ENCODE peak calls at places on chromosomes 12 and 14, in four cellular contexts. U is AG10803; X is naive thymus-derived CD4-positive, alpha-beta T cell; A is kidney epithelial cell. W is an unnamed sample.

GRCh38 chr14:98711453-98711852 is 560.5 kb downstream of the BCL11B start:
- DNase-seq in A (no peak), X (peak; percentile 20), U (no peak), W (no peak)

GRCh38 chr14:70888681-70889175 is 18.5 kb upstream of the PCNX1 start:
- DNase-seq in X (peak; percentile 33), U (peak; percentile 79), A (no peak), W (no peak)

GRCh38 chr14:71341160-71341559 is 433.9 kb downstream of the PCNX1 start:
- DNase-seq in A (no peak), U (peak; percentile 46), X (no peak), W (no peak)

GRCh38 chr12:128111951-128112350 is 155.0 kb upstream of the TMEM132C start:
- DNase-seq in A (no peak), U (no peak), X (no peak), W (no peak)

GRCh38 chr14:66315548-66315947 is 170.6 kb upstream of the CCDC196 start:
- DNase-seq in U (no peak), A (no peak), X (no peak), W (no peak)

GRCh38 chr12:115096673-115097349 is 412.8 kb upstream of the TBX3 start:
- DNase-seq in A (no peak), U (peak; percentile 80), X (no peak), W (no peak)

GRCh38 chr14:44463386-44464004 is 43.6 kb downstream of the FSCB start:
- DNase-seq in X (no peak), U (no peak), A (no peak), W (no peak)

GRCh38 chr12:132776816-132777568 is 15.4 kb upstream of the ANKLE2 start:
- DNase-seq in X (no peak), U (no peak), A (no peak), W (no peak)

GRCh38 chr14:55832122-55832911 is 252.3 kb downstream of the KTN1 start:
- DNase-seq in A (peak; percentile 74), U (no peak), X (no peak), W (peak; percentile 61)

GRCh38 chr12:131384544-131384855 is 326.4 kb upstream of the SFSWAP start:
- DNase-seq in A (no peak), X (no peak), U (no peak), W (no peak)

GRCh38 chr12:49878021-49878420 is 25.7 kb downstream of the FAIM2 start:
- DNase-seq in U (no peak), X (no peak), A (no peak), W (no peak)

GRCh38 chr12:101925352-101925751 is 48.0 kb downstream of the DRAM1 start:
- DNase-seq in U (peak; percentile 100), X (no peak), A (peak; percentile 67), W (peak; percentile 47)

GRCh38 chr12:119208626-119209061 is 29.9 kb downstream of the HSPB8 start:
- DNase-seq in U (peak; percentile 74), A (no peak), X (no peak), W (peak; percentile 57)

GRCh38 chr14:97266653-97267052 is 469.5 kb downstream of the VRK1 start:
- DNase-seq in A (peak; percentile 70), X (no peak), U (peak; percentile 59), W (peak; percentile 88)

GRCh38 chr12:121241203-121241970 is 31.5 kb downstream of the P2RX4 start:
- DNase-seq in A (no peak), U (peak; percentile 7), X (no peak), W (no peak)

GRCh38 chr12:92411687-92412086 is 266.0 kb upstream of the BTG1 start:
- DNase-seq in A (no peak), X (no peak), U (no peak), W (no peak)

GRCh38 chr12:108571604-108572165 is 9.3 kb downstream of the ISCU start:
- DNase-seq in U (no peak), X (no peak), A (no peak), W (no peak)

GRCh38 chr14:76350671-76351070 is 25.3 kb upstream of the ESRRB start:
- DNase-seq in A (no peak), U (no peak), X (no peak), W (no peak)

GRCh38 chr14:76351941-76352340 is 24.0 kb upstream of the ESRRB start:
- DNase-seq in A (no peak), X (no peak), U (no peak), W (no peak)

GRCh38 chr14:76349993-76350392 is 25.9 kb upstream of the ESRRB start:
- DNase-seq in U (no peak), A (no peak), X (no peak), W (no peak)

GRCh38 chr14:76354310-76354709 is 21.6 kb upstream of the ESRRB start:
- DNase-seq in A (no peak), U (no peak), X (no peak), W (no peak)

DNA sequence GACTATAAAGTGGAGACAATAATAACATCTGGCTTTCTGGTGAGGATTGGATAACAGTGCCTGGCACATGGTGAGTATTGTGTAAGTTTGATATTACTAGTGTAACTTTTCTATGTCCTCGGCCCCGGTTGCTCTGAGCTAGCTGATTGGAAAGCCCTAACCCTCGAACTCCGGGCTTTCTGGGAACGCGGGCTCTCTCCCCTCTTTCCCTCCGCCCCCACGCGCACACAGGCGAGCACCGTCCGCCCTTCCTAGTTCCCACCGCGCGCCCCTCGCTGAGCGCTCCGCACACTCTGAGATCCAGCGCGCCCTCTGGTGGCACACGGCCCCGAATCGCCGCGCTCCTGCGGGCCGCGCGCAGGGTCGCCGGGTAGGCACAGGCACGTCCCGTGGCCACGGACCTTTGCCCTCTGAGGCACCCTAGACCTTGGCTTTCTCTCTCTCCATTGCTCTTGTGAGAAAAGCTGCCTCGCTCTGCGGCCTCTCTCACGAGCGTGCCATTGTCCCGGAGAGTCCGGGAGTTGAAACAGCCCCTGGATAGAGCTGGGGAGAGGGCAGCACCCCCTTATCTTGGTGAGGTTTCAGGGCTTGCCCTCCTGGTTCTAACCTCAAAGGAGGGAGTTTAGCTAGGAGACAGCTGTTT is 23.2 kb upstream of the ESRRB start:
- DNase-seq in U (peak; percentile 47), A (no peak), X (peak; percentile 36), W (no peak)
- H3K4me3 ChIP-seq in U (peak overlapping the region; percentile 46), A (no peak overlapping the region), X (no peak overlapping the region), W (peak overlapping the region; percentile 35)

GRCh38 chr12:57940915-57941164 is 527 bp upstream of the ATP23 start:
- DNase-seq in X (no peak), A (no peak), U (no peak), W (no peak)
- H3K4me3 ChIP-seq in X (peak overlapping the region; percentile 80), A (peak overlapping the region; percentile 63), U (peak overlapping the region; percentile 80), W (peak overlapping the region; percentile 77)

GRCh38 chr12:126157575-126157966 is 1092.3 kb downstream of the AACS start:
- DNase-seq in U (no peak), A (no peak), X (no peak), W (no peak)

GRCh38 chr12:126156806-126157574 is 1091.8 kb downstream of the AACS start:
- DNase-seq in A (no peak), U (no peak), X (no peak), W (no peak)

GRCh38 chr12:126160912-126161311 is 1095.7 kb downstream of the AACS start:
- DNase-seq in U (no peak), X (no peak), A (no peak), W (no peak)

GRCh38 chr12:126163984-126164383 is 1098.7 kb downstream of the AACS start:
- DNase-seq in U (no peak), X (no peak), A (no peak), W (no peak)

DNA sequence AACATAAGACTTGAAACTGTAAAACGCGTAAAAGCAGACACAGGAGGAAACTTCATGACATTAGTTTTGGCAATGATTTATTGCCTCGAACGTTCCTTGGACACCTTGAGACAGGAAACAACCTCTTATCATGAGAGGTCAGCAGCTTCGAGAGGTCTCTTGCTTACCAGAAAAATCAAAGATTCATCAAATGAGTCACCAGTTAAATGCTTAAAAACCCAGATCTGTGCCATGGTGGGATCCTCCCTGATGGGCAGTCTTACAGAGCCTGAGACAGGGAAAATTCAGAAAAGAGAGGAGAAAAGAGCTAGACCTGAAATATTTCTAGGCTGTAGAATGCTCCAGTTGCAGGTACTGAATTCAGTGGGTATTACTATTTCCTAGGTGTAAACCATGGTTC is 1093.9 kb downstream of the AACS start:
- DNase-seq in U (no peak), X (no peak), A (no peak), W (no peak)
- H3K4me3 ChIP-seq in U (no peak overlapping the region), X (no peak overlapping the region), A (no peak overlapping the region), W (no peak overlapping the region)

DNA sequence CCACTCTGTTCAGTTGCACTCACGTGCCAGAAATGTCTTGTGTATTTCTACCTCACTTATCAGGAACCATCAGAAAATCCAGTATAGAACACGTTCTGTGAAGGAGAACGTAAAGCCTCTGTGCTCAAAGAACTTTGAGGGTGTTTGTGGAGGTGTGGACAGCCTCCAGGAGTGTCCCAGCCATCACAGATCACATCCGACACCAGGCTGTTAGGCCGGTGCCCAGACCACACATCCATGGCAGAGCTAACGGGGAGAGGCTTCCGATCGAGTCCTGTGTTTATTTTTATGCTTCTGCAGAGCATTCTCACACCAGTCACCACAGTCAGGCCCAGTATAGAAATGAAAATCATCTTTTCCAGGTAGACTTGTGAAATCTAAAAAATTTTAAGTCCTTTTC is 53.6 kb downstream of the TPCN1 start:
- DNase-seq in A (no peak), X (no peak), U (no peak), W (no peak)
- H3K4me3 ChIP-seq in A (no peak overlapping the region), X (no peak overlapping the region), U (no peak overlapping the region), W (no peak overlapping the region)

GRCh38 chr12:51343201-51343600 is 3.3 kb downstream of the CELA1 start:
- DNase-seq in U (no peak), A (no peak), X (no peak), W (no peak)
- H3K4me3 ChIP-seq in U (no peak overlapping the region), A (no peak overlapping the region), X (no peak overlapping the region), W (no peak overlapping the region)

DNA sequence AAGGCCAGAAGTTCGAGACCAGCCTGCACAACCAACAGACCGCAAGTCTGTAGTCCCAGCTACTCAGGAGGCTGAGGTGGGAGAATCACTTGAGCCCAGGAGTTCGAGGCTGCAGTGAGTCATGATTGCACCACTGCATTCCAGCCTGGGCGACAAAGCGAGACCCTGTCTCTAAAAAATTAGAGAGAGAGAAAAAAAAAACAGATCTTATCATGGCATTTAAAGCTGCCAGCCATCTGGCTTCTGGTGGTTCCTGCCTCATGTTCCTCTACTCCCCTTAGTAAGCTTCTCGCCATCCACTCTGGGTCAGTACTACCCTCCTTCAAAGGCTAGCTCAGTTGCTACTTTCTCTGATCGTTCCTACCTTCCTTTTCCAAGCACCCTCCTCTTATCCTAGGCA is 16.1 kb downstream of the CLSTN3 start:
- DNase-seq in X (no peak), A (no peak), U (no peak), W (no peak)
- H3K4me3 ChIP-seq in X (no peak overlapping the region), A (no peak overlapping the region), U (no peak overlapping the region), W (no peak overlapping the region)

GRCh38 chr12:12265571-12266388 is 1.1 kb downstream of the LRP6 start:
- DNase-seq in U (peak; percentile 60), X (peak; percentile 12), A (no peak), W (no peak)

GRCh38 chr12:12263909-12264308 is 2.9 kb downstream of the LRP6 start:
- DNase-seq in U (no peak), X (no peak), A (no peak), W (no peak)

GRCh38 chr12:12266873-12267634 is at the start of gene LRP6:
- DNase-seq in X (peak; percentile 83), A (peak; percentile 43), U (peak; percentile 96), W (peak; percentile 44)

GRCh38 chr12:12266389-12266872 is 413 bp downstream of the LRP6 start:
- DNase-seq in A (no peak), U (no peak), X (no peak), W (no peak)

GRCh38 chr12:12265035-12265434 is 1.8 kb downstream of the LRP6 start:
- DNase-seq in U (no peak), X (no peak), A (no peak), W (no peak)
- H3K4me3 ChIP-seq in U (peak overlapping the region; percentile 99), X (peak overlapping the region; percentile 86), A (peak overlapping the region; percentile 69), W (peak overlapping the region; percentile 95)

GRCh38 chr12:4809449-4810218 is 89.4 kb downstream of the GALNT8 start:
- DNase-seq in U (no peak), X (no peak), A (no peak), W (no peak)
- H3K4me3 ChIP-seq in U (peak overlapping the region; percentile 26), X (no peak overlapping the region), A (peak overlapping the region; percentile 40), W (no peak overlapping the region)

GRCh38 chr12:87931764-87932163 is 97.4 kb downstream of the C12orf50 start:
- DNase-seq in U (peak; percentile 4), A (no peak), X (no peak), W (no peak)
- H3K4me3 ChIP-seq in U (no peak overlapping the region), A (no peak overlapping the region), X (no peak overlapping the region), W (no peak overlapping the region)

W was measured in epithelial cell of proximal tubule.